ENCODE peak calls at places on chromosome 9, in ten cellular contexts. H is foreskin melanocyte; I is T-helper 22 cell; M is BE2C; R is hypothalamus; J is posterior vena cava; E is mucosa of gallbladder; Q is CD8-positive, alpha-beta memory T cell; L is EH; Y is brain pericyte. N is an unnamed sample.

GRCh38 chr9:133739408-133740280 is 1.5 kb upstream of the SARDH start:
- DNase-seq in H (no peak), I (no peak), M (no peak), R (no peak), J (peak), E (peak), Q (no peak), L (no peak), Y (no peak), N (no peak)

GRCh38 chr9:111348821-111349271 is 18.8 kb upstream of the OR2K2 start:
- DNase-seq in H (no peak), I (no peak), M (no peak), R (no peak), J (no peak), E (peak), Q (no peak), L (peak), Y (no peak), N (no peak)

GRCh38 chr9:83959061-83959460 is 21.0 kb downstream of the HNRNPK start:
- DNase-seq in H (no peak), I (no peak), M (no peak), R (no peak), J (no peak), E (no peak), Q (no peak), L (peak), Y (peak), N (no peak)

GRCh38 chr9:126327016-126327749 is 554 bp downstream of the MVB12B start:
- DNase-seq in H (no peak), I (no peak), M (peak), R (no peak), J (no peak), E (no peak), Q (no peak), L (peak), Y (no peak), N (no peak)

GRCh38 chr9:36903541-36904435 is 130.3 kb downstream of the PAX5 start:
- DNase-seq in H (peak), I (no peak), M (peak), R (no peak), J (no peak), E (peak), Q (no peak), L (peak), Y (no peak), N (no peak)

GRCh38 chr9:7088598-7088997 is 330.8 kb downstream of the KDM4C start:
- DNase-seq in H (peak), I (no peak), M (no peak), R (no peak), J (no peak), E (no peak), Q (no peak), L (no peak), Y (no peak), N (no peak)

GRCh38 chr9:129687391-129687790 is 21.9 kb downstream of the PRRX2 start:
- DNase-seq in H (no peak), I (no peak), M (no peak), R (no peak), J (no peak), E (no peak), Q (no peak), L (no peak), Y (no peak), N (no peak)

GRCh38 chr9:133421615-133422542 is at the start of gene ADAMTS13:
- DNase-seq in H (no peak), I (no peak), M (peak), R (no peak), J (no peak), E (no peak), Q (no peak), L (no peak), Y (no peak), N (no peak)

GRCh38 chr9:79812507-79813261 is 240.9 kb downstream of the TLE4 start:
- DNase-seq in H (no peak), I (no peak), M (no peak), R (no peak), J (no peak), E (no peak), Q (no peak), L (no peak), Y (no peak), N (no peak)

GRCh38 chr9:9950813-9951212 is 662.0 kb downstream of the PTPRD start:
- DNase-seq in H (no peak), I (no peak), M (no peak), R (no peak), J (no peak), E (no peak), Q (no peak), L (no peak), Y (no peak), N (no peak)

GRCh38 chr9:123360161-123361085 is 4.4 kb downstream of the CRB2 start:
- DNase-seq in H (no peak), I (no peak), M (peak), R (no peak), J (no peak), E (no peak), Q (no peak), L (peak), Y (no peak), N (peak)

GRCh38 chr9:71506821-71507220 is 261.5 kb downstream of the CEMIP2 start:
- DNase-seq in H (peak), I (no peak), M (no peak), R (no peak), J (no peak), E (peak), Q (no peak), L (peak), Y (no peak), N (no peak)

N was measured in lower lobe of right lung.